ENCODE peak calls at places on chromosomes 12 and 14, in six cellular contexts. D is stimulated activated CD8-positive, alpha-beta memory T cell treated with anti-CD3 and anti-CD28 coated beads, Interleukin-15, amount 100 ng/mL, for 24 hours; M is H9; R is cardiac muscle cell; Q is IMR-90; X is OCI-M1. O is an unnamed sample.

GRCh38 chr12:118541945-118542344 is 165.6 kb downstream of the SUDS3 start:
- DNase-seq in M (no peak), Q (no peak), R (no peak), X (peak), D (no peak), O (no peak)

GRCh38 chr12:54125950-54126695 is 62.7 kb downstream of the SMUG1 start:
- DNase-seq in M (no peak), R (no peak), D (no peak), X (no peak), Q (no peak), O (no peak)

GRCh38 chr14:94401083-94401482 is 12.7 kb upstream of the SERPINA1 start:
- DNase-seq in M (no peak), X (no peak), Q (peak), R (no peak), D (no peak), O (no peak)

GRCh38 chr14:76051717-76052459 is 66.3 kb downstream of the IFT43 start:
- DNase-seq in D (no peak), X (no peak), M (peak), Q (no peak), R (no peak), O (no peak)

GRCh38 chr14:91924871-91925726 is 22.4 kb downstream of the FBLN5 start:
- DNase-seq in X (no peak), R (peak), Q (no peak), D (no peak), M (no peak), O (peak)

GRCh38 chr12:71152838-71153237 is 5.0 kb downstream of the TSPAN8 start:
- DNase-seq in R (peak), D (no peak), M (no peak), X (no peak), Q (no peak), O (no peak)

GRCh38 chr12:64551676-64552075 is 58.6 kb upstream of the RASSF3 start:
- DNase-seq in Q (no peak), D (no peak), M (no peak), X (no peak), R (peak), O (no peak)

GRCh38 chr14:77302926-77303325 is 17.8 kb downstream of the POMT2 start:
- DNase-seq in R (peak), X (no peak), Q (peak), M (no peak), D (no peak), O (no peak)

GRCh38 chr14:75752907-75753594 is 92.0 kb downstream of the TTLL5 start:
- DNase-seq in R (peak), M (no peak), X (no peak), D (no peak), Q (peak), O (no peak)

GRCh38 chr14:68441532-68441931 is 351.3 kb downstream of the ZFP36L1 start:
- DNase-seq in Q (no peak), R (no peak), M (no peak), X (no peak), D (no peak), O (no peak)

GRCh38 chr14:71317385-71318096 is 410.3 kb downstream of the PCNX1 start:
- DNase-seq in R (peak), X (no peak), Q (no peak), M (no peak), D (no peak), O (no peak)

GRCh38 chr14:94100847-94101246 is 9.7 kb upstream of the IFI27 start:
- DNase-seq in M (no peak), Q (peak), X (no peak), D (no peak), R (peak), O (no peak)

GRCh38 chr12:39592295-39592694 is 27.3 kb downstream of the ABCD2 start:
- DNase-seq in M (no peak), X (no peak), R (no peak), D (no peak), Q (no peak), O (no peak)

GRCh38 chr12:105562727-105563072 is 232.2 kb downstream of the C12orf75 start:
- DNase-seq in D (no peak), R (no peak), X (no peak), Q (no peak), M (no peak), O (no peak)

GRCh38 chr14:75123991-75124390 is 2.9 kb downstream of the NEK9 start:
- DNase-seq in Q (peak), D (no peak), X (peak), M (no peak), R (peak), O (no peak)

GRCh38 chr14:94439453-94440057 is 13.0 kb downstream of the SERPINA11 start:
- DNase-seq in D (no peak), R (no peak), M (no peak), Q (no peak), X (no peak), O (no peak)

GRCh38 chr12:63944586-63945228 is 100.2 kb downstream of the SRGAP1 start:
- DNase-seq in Q (no peak), D (no peak), X (no peak), M (no peak), R (no peak), O (no peak)

GRCh38 chr14:101823081-101823480 is 61.6 kb downstream of the PPP2R5C start:
- DNase-seq in X (peak), Q (peak), R (no peak), M (no peak), D (no peak), O (no peak)

GRCh38 chr12:75657866-75658265 is 146.5 kb upstream of the KRR1 start:
- DNase-seq in M (no peak), X (no peak), Q (no peak), D (no peak), R (no peak), O (no peak)

GRCh38 chr14:101088714-101089113 is 185.2 kb upstream of the RTL1 start:
- DNase-seq in D (no peak), M (no peak), R (no peak), X (no peak), Q (no peak), O (no peak)

GRCh38 chr12:41962171-41962572 is 182.5 kb downstream of the GXYLT1 start:
- DNase-seq in X (no peak), Q (no peak), M (no peak), R (no peak), D (no peak), O (no peak)

GRCh38 chr12:64672925-64673409 is 62.7 kb downstream of the RASSF3 start:
- DNase-seq in R (peak), D (no peak), X (peak), Q (peak), M (no peak), O (no peak)

GRCh38 chr12:113961921-113962710 is 4.0 kb downstream of the RBM19 start:
- DNase-seq in D (no peak), Q (peak), R (peak), M (no peak), X (peak), O (no peak)

GRCh38 chr12:116172224-116172849 is 105.2 kb downstream of the MED13L start:
- DNase-seq in X (peak), D (no peak), R (no peak), Q (no peak), M (no peak), O (no peak)

GRCh38 chr14:73180385-73180805 is 44.1 kb downstream of the PSEN1 start:
- DNase-seq in R (peak), D (no peak), Q (peak), X (peak), M (no peak), O (no peak)

GRCh38 chr12:22670762-22671161 is 45.8 kb downstream of the ETNK1 start:
- DNase-seq in X (peak), M (no peak), R (peak), Q (peak), D (no peak), O (no peak)

GRCh38 chr14:65933400-65934068 is 521.0 kb downstream of the FUT8 start:
- DNase-seq in Q (no peak), M (no peak), R (peak), D (no peak), X (no peak), O (no peak)

GRCh38 chr12:131371580-131372475 is 339.1 kb upstream of the SFSWAP start:
- DNase-seq in M (no peak), Q (no peak), D (no peak), R (no peak), X (no peak), O (peak)

GRCh38 chr12:111430418-111431353 is 25.0 kb downstream of the SH2B3 start:
- DNase-seq in M (no peak), R (no peak), D (no peak), X (no peak), Q (no peak), O (no peak)

GRCh38 chr12:14619731-14620501 is 52.2 kb upstream of the PLBD1 start:
- DNase-seq in R (no peak), M (no peak), Q (no peak), X (no peak), D (no peak), O (no peak)